ENCODE peak calls at places on chromosomes 1 and 21, in eight cellular contexts. V is pancreas, N is AG04449, Z is cardiac fibroblast, B is breast epithelium, T is heart left ventricle, O is GM12865, M is ascending aorta. I is an unnamed sample.
A peak's percentile ranks its signal among the peaks of the same experiment; 100 is the strongest.

GRCh38 chr1:245598524-245599310 is 443.9 kb downstream of the KIF26B start:
- DNase-seq in V (no peak), N (no peak), Z (peak; percentile 72), B (no peak), T (peak; percentile 44), O (no peak), M (no peak), I (no peak)

GRCh38 chr1:27141266-27142003 is 13.5 kb downstream of the SLC9A1 start:
- DNase-seq in V (peak; percentile 76), N (no peak), Z (no peak), B (peak; percentile 94), T (no peak), O (no peak), M (no peak), I (no peak)

GRCh38 chr1:65792671-65793358 is at the start of gene PDE4B:
- DNase-seq in V (no peak), N (no peak), Z (no peak), B (no peak), T (no peak), O (no peak), M (no peak), I (no peak)

GRCh38 chr1:54110991-54111390 is 41.8 kb downstream of the CDCP2 start:
- DNase-seq in V (no peak), N (no peak), Z (no peak), B (no peak), T (no peak), O (no peak), M (peak; percentile 2), I (no peak)

GRCh38 chr1:160724445-160725242 is 13.0 kb upstream of the CD48 start:
- DNase-seq in V (no peak), N (no peak), Z (no peak), B (no peak), T (no peak), O (peak; percentile 55), M (no peak), I (no peak)

GRCh38 chr1:192792628-192793027 is 16.2 kb upstream of the RGS2 start:
- DNase-seq in V (no peak), N (no peak), Z (no peak), B (no peak), T (no peak), O (no peak), M (no peak), I (no peak)

GRCh38 chr1:37734629-37735591 is 30.0 kb downstream of the EPHA10 start:
- DNase-seq in V (no peak), N (no peak), Z (no peak), B (no peak), T (no peak), O (no peak), M (no peak), I (no peak)

GRCh38 chr1:112870887-112871646 is 84.9 kb downstream of the SLC16A1 start:
- DNase-seq in V (no peak), N (no peak), Z (no peak), B (no peak), T (no peak), O (no peak), M (no peak), I (no peak)

GRCh38 chr1:232538224-232538942 is 91.5 kb downstream of the SIPA1L2 start:
- DNase-seq in V (no peak), N (no peak), Z (peak; percentile 32), B (no peak), T (no peak), O (no peak), M (no peak), I (no peak)

GRCh38 chr1:3391711-3392110 is 62.8 kb upstream of the ARHGEF16 start:
- DNase-seq in V (no peak), N (no peak), Z (no peak), B (no peak), T (no peak), O (no peak), M (no peak), I (no peak)

GRCh38 chr1:45238846-45239245 is 32.4 kb upstream of the ZSWIM5 start:
- DNase-seq in V (no peak), N (no peak), Z (no peak), B (no peak), T (no peak), O (no peak), M (no peak), I (no peak)

GRCh38 chr1:21901473-21901847 is 35.6 kb downstream of the HSPG2 start:
- DNase-seq in V (no peak), N (no peak), Z (peak; percentile 51), B (no peak), T (peak; percentile 72), O (no peak), M (peak; percentile 86), I (no peak)

GRCh38 chr1:94953741-94954140 is 26.8 kb upstream of the CNN3 start:
- DNase-seq in V (no peak), N (no peak), Z (no peak), B (no peak), T (no peak), O (no peak), M (no peak), I (no peak)

GRCh38 chr1:33346921-33347649 is 26.2 kb upstream of the A3GALT2 start:
- DNase-seq in V (no peak), N (peak; percentile 77), Z (peak; percentile 93), B (no peak), T (peak; percentile 74), O (no peak), M (peak; percentile 90), I (no peak)

GRCh38 chr21:44849616-44850130 is 23.8 kb downstream of the PTTG1IP start:
- DNase-seq in V (no peak), N (no peak), Z (no peak), B (no peak), T (no peak), O (no peak), M (no peak), I (no peak)

GRCh38 chr1:153292185-153292584 is 20.6 kb downstream of the PGLYRP3 start:
- DNase-seq in V (no peak), N (no peak), Z (no peak), B (no peak), T (no peak), O (no peak), M (no peak), I (no peak)

GRCh38 chr1:155128469-155128754 is 736 bp downstream of the EFNA1 start:
- DNase-seq in V (no peak), N (no peak), Z (no peak), B (no peak), T (no peak), O (no peak), M (no peak), I (no peak)
- H3K4me3 ChIP-seq in V (peak overlapping the region; percentile 73), N (no peak overlapping the region), Z (peak overlapping the region; percentile 75), B (peak overlapping the region; percentile 60), T (peak overlapping the region; percentile 75), O (no peak overlapping the region), M (peak overlapping the region; percentile 70), I (no peak overlapping the region)

GRCh38 chr1:161770250-161770649 is 4.1 kb downstream of the ATF6 start:
- DNase-seq in V (no peak), N (no peak), Z (no peak), B (no peak), T (no peak), O (no peak), M (no peak), I (no peak)
- H3K4me3 ChIP-seq in V (no peak overlapping the region), N (no peak overlapping the region), Z (no peak overlapping the region), B (no peak overlapping the region), T (no peak overlapping the region), O (no peak overlapping the region), M (no peak overlapping the region), I (no peak overlapping the region)

GRCh38 chr1:85289848-85290335 is 13.5 kb upstream of the BCL10 start:
- DNase-seq in V (no peak), N (no peak), Z (no peak), B (no peak), T (no peak), O (peak; percentile 61), M (no peak), I (no peak)

GRCh38 chr1:85289207-85289847 is 12.9 kb upstream of the BCL10 start:
- DNase-seq in V (no peak), N (no peak), Z (peak; percentile 64), B (no peak), T (no peak), O (no peak), M (no peak), I (peak; percentile 61)

GRCh38 chr1:85295006-85295431 is 18.6 kb upstream of the BCL10 start:
- DNase-seq in V (no peak), N (no peak), Z (no peak), B (no peak), T (no peak), O (no peak), M (no peak), I (no peak)

GRCh38 chr1:85295654-85296053 is 19.2 kb upstream of the BCL10 start:
- DNase-seq in V (no peak), N (no peak), Z (no peak), B (no peak), T (no peak), O (no peak), M (no peak), I (no peak)

GRCh38 chr1:85290826-85291225 is 14.4 kb upstream of the BCL10 start:
- DNase-seq in V (no peak), N (no peak), Z (no peak), B (no peak), T (no peak), O (no peak), M (no peak), I (no peak)
- H3K4me3 ChIP-seq in V (no peak overlapping the region), N (no peak overlapping the region), Z (no peak overlapping the region), B (no peak overlapping the region), T (no peak overlapping the region), O (no peak overlapping the region), M (no peak overlapping the region), I (no peak overlapping the region)

GRCh38 chr1:208476825-208477170 is 232.6 kb upstream of the PLXNA2 start:
- DNase-seq in V (no peak), N (no peak), Z (no peak), B (no peak), T (no peak), O (no peak), M (no peak), I (no peak)

GRCh38 chr1:208475449-208475848 is 231.3 kb upstream of the PLXNA2 start:
- DNase-seq in V (no peak), N (no peak), Z (peak; percentile 2), B (no peak), T (no peak), O (no peak), M (no peak), I (peak; percentile 41)

GRCh38 chr1:208479435-208479834 is 235.3 kb upstream of the PLXNA2 start:
- DNase-seq in V (no peak), N (no peak), Z (no peak), B (no peak), T (no peak), O (no peak), M (no peak), I (no peak)

GRCh38 chr1:208475951-208476824 is 232.0 kb upstream of the PLXNA2 start:
- DNase-seq in V (no peak), N (no peak), Z (peak; percentile 7), B (no peak), T (peak; percentile 31), O (no peak), M (no peak), I (no peak)
- H3K4me3 ChIP-seq in V (no peak overlapping the region), N (no peak overlapping the region), Z (no peak overlapping the region), B (no peak overlapping the region), T (no peak overlapping the region), O (no peak overlapping the region), M (no peak overlapping the region), I (no peak overlapping the region)